ENCODE peak calls at places on chromosomes 11 and 22, in seven cellular contexts. Q is AG04450; C is M059J; K is AML-193; R is central memory CD4-positive, alpha-beta T cell; G is substantia nigra; H is tibial nerve. P is an unnamed sample.

GRCh38 chr11:69041516-69041915 is 7.2 kb upstream of the TPCN2 start:
- DNase-seq in C (peak), G (no peak), H (no peak), K (no peak), Q (no peak), R (no peak), P (no peak)

GRCh38 chr22:46763051-46763705 is 728 bp downstream of the TBC1D22A start:
- DNase-seq in Q (no peak), H (peak), K (no peak), C (peak), R (peak), G (no peak), P (no peak)

GRCh38 chr22:49964136-49964492 is 3.5 kb downstream of the PIM3 start:
- DNase-seq in H (peak), C (no peak), G (no peak), Q (no peak), K (no peak), R (peak), P (no peak)

GRCh38 chr22:46598737-46599424 is 21.3 kb upstream of the GRAMD4 start:
- DNase-seq in C (no peak), R (no peak), Q (no peak), H (no peak), G (no peak), K (peak), P (no peak)

GRCh38 chr22:49517721-49518120 is 310.0 kb downstream of the BRD1 start:
- DNase-seq in Q (no peak), H (no peak), G (no peak), C (no peak), R (no peak), K (no peak), P (peak)

GRCh38 chr11:74417860-74418508 is 19.8 kb upstream of the PGM2L1 start:
- DNase-seq in R (no peak), H (no peak), K (no peak), C (no peak), Q (no peak), G (no peak), P (no peak)

GRCh38 chr11:73860202-73860601 is 16.4 kb downstream of the COA4 start:
- DNase-seq in R (no peak), G (no peak), C (no peak), H (no peak), Q (no peak), K (no peak), P (no peak)

GRCh38 chr11:118790357-118791014 is 478 bp downstream of the DDX6 start:
- DNase-seq in R (peak), C (peak), K (no peak), Q (no peak), G (peak), H (peak), P (peak)

GRCh38 chr11:5092821-5093585 is 23.6 kb downstream of the OR52E1 start:
- DNase-seq in R (no peak), C (no peak), G (no peak), H (no peak), K (no peak), Q (no peak), P (no peak)